ENCODE peak calls at places on chromosomes 11 and 22, in four cellular contexts. E is pancreas, X is fibroblast of the aortic adventitia, K is uterus. C is an unnamed sample.

GRCh38 chr11:46332568-46333128 is 14.6 kb upstream of the DGKZ start:
- DNase-seq in X (no peak), K (no peak), E (no peak), C (no peak)

GRCh38 chr11:130612291-130612802 is 163.9 kb downstream of the ADAMTS15 start:
- DNase-seq in E (no peak), K (no peak), X (peak), C (peak)

GRCh38 chr11:71286701-71287643 is 34.6 kb upstream of the SHANK2 start:
- DNase-seq in X (peak), E (no peak), K (no peak), C (peak)

GRCh38 chr11:64744544-64745218 is 739 bp upstream of the RASGRP2 start:
- DNase-seq in X (no peak), E (no peak), K (peak), C (no peak)

GRCh38 chr11:86919557-86920210 is 35.5 kb downstream of the FZD4 start:
- DNase-seq in E (no peak), X (peak), K (no peak), C (peak)

GRCh38 chr22:28438183-28438778 is 241.4 kb downstream of the TTC28 start:
- DNase-seq in K (no peak), E (no peak), X (no peak), C (no peak)

GRCh38 chr22:44550666-44551491 is 52.8 kb upstream of the RTL6 start:
- DNase-seq in X (peak), K (peak), E (no peak), C (peak)

GRCh38 chr22:50530280-50530856 is 556 bp upstream of the TYMP start:
- DNase-seq in X (peak), E (peak), K (peak), C (peak)

GRCh38 chr11:43278302-43278956 is 33.4 kb upstream of the API5 start:
- DNase-seq in X (peak), K (no peak), E (no peak), C (peak)

GRCh38 chr11:61797263-61797944 is 4.7 kb downstream of the FEN1 start:
- DNase-seq in E (no peak), K (peak), X (peak), C (peak)

GRCh38 chr11:13277719-13278619 is at the start of gene BMAL1:
- DNase-seq in X (peak), K (peak), E (peak), C (no peak)

GRCh38 chr22:47032091-47032943 is 269.9 kb downstream of the TBC1D22A start:
- DNase-seq in X (no peak), K (no peak), E (peak), C (no peak)

GRCh38 chr11:6298605-6299004 is 21.7 kb downstream of the CAVIN3 start:
- DNase-seq in K (no peak), E (peak), X (peak), C (peak)

GRCh38 chr22:49614966-49615965 is 212.4 kb downstream of the BRD1 start:
- DNase-seq in X (no peak), E (peak), K (no peak), C (no peak)

GRCh38 chr11:95076416-95076815 is 9.7 kb downstream of the SRSF8 start:
- DNase-seq in E (no peak), X (peak), K (peak), C (peak)

GRCh38 chr11:119363874-119364590 is 17.5 kb downstream of the USP2 start:
- DNase-seq in X (no peak), K (peak), E (peak), C (no peak)

GRCh38 chr11:78949976-78950690 is 375.5 kb upstream of the NARS2 start:
- DNase-seq in K (no peak), E (no peak), X (no peak), C (no peak)

GRCh38 chr11:17275376-17276235 is 933 bp upstream of the NUCB2 start:
- DNase-seq in X (peak), K (no peak), E (no peak), C (no peak)

GRCh38 chr11:120386318-120386717 is 50.1 kb downstream of the ARHGEF12 start:
- DNase-seq in K (no peak), E (no peak), X (no peak), C (no peak)

GRCh38 chr11:77089004-77089545 is 13.6 kb upstream of the OMP start:
- DNase-seq in E (peak), X (no peak), K (no peak), C (no peak)

GRCh38 chr11:27423125-27423524 is 49.5 kb downstream of the LGR4 start:
- DNase-seq in K (peak), E (no peak), X (peak), C (peak)

GRCh38 chr11:13030857-13031256 is 21.7 kb downstream of the RASSF10 start:
- DNase-seq in X (no peak), K (peak), E (peak), C (no peak)

GRCh38 chr22:30920407-30920806 is 48.2 kb downstream of the MORC2 start:
- DNase-seq in K (peak), X (peak), E (peak), C (peak)

GRCh38 chr11:72918825-72919224 is 104.6 kb downstream of the ATG16L2 start:
- DNase-seq in K (no peak), E (no peak), X (peak), C (no peak)

GRCh38 chr11:70430122-70430521 is 31.8 kb downstream of the CTTN start:
- DNase-seq in E (no peak), X (no peak), K (no peak), C (no peak)

GRCh38 chr11:110833033-110833484 is 120.8 kb upstream of the ARHGAP20 start:
- DNase-seq in X (peak), K (no peak), E (no peak), C (peak)

GRCh38 chr11:11973361-11973800 is 35.0 kb downstream of the DKK3 start:
- DNase-seq in K (peak), E (no peak), X (peak), C (peak)

GRCh38 chr11:102139081-102139498 is 28.8 kb downstream of the YAP1 start:
- DNase-seq in K (peak), E (no peak), X (peak), C (peak)

GRCh38 chr11:16956538-16957153 is 57.6 kb downstream of the PLEKHA7 start:
- DNase-seq in K (no peak), X (no peak), E (no peak), C (no peak)

GRCh38 chr11:44446996-44447771 is 118.3 kb upstream of the CD82 start:
- DNase-seq in E (no peak), K (no peak), X (no peak), C (no peak)

GRCh38 chr22:32249231-32249630 is 5.9 kb downstream of the SLC5A4 start:
- DNase-seq in E (no peak), X (no peak), K (no peak), C (no peak)

GRCh38 chr11:83449338-83449913 is 163.3 kb upstream of the CCDC90B start:
- DNase-seq in K (no peak), E (no peak), X (no peak), C (no peak)

DNA sequence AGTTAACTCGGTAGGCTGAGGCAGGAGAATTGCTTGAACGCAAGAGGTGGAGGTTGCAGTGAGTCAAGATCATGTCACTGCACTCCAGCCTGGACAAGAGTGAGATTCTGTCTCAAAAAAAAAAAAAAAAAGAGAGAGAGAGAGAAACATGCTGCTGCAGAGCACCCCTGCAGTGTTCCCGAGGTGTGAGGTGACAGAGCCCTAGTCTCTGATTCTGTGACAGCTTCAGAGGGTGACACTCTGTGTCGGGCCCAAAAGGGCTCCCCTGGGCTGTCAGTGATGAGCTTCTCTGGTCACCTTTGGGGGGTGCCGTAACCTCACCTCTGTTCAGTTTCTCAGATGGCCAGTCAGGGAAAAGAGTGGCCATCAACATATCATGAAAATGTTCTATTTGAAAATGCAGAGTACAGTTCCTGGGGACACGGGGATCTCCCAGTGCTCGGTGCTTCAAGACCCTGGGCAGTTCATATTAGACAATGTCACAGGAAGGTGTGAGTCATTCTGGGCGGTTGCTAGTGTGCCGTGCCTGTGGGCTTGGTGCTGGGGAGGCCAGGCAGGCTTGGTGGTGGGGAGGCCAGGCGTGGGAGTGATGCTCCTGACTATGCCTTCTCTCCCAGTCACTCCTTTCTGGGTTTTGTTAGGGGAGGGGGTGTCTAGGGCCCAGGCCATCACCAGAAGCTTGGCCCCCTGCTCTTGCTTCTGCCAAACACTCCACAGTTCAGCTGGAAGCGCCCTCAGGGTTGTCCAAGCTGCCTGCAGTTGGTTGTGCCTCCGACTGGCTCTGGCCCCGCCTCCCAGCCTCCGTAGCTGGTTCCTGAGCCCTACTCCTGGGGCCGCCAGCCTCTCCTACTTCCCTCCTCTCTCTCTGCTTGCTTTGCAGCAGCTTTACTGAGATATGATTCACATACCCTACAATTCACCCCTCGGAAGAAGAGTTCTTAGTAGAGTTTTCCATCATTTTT is 52.5 kb upstream of the CLDN5 start:
- DNase-seq in X (peak), E (no peak), K (peak), C (peak)
- H3K4me3 ChIP-seq in X (no peak), E (no peak), K (no peak), C (no peak)

DNA sequence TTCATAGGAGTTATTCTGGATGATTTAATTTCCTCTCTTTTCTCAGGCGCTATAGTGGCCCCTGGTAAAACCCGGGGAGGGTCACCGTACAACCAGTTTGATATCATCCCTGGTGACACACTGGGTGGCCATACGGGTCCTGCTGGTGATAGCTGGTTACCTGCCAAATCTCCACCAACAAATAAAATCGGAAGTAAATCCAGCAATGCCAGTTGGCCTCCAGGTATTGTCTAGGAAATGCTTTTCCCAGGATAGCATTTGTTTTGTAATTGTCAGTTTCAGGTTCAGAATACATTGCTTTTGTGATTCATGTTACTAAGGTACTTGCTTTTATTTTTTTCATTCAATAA is 35.6 kb upstream of the ADSL start:
- DNase-seq in E (no peak), K (no peak), X (no peak), C (no peak)
- H3K4me3 ChIP-seq in E (no peak), K (no peak), X (peak), C (no peak)

DNA sequence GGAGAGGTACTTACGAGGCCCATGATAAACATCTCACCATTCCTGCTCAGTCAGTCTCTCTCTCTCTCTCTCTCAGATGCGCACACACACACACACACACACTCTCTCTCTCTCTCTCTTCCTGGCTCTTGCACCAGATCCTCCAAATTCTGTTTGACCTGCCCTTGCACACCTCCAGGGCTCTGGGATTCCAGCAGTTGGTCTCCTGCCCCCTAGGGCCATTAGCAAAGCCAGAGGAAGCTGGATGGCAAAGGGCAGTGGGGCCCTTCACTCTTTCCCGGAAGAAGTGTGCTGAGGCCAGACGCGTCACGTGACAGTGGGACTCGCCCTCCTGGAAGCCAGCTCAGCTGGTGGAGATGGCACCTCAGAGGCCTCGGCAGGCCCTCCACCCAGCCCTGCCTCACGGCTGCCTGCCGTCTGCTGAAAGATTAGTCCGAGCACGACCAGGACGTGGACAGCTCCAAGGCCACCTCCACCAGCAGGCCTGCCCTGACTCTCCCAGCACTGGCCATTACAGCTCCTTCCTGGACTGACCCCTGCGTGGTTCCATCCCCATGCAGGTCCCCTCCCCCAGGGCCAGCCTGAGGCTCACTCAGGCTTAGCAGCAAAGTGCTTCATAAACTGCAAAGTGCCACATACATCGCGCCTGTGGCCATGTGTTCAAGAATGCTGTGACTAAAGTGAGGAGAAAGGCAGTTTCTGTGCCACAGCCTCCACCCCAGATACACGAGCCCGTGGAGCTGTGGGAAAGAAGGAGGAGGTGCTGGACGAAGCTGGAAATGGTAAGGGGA is 3.7 kb downstream of the PDGFB start:
- DNase-seq in X (no peak), E (peak), K (no peak), C (peak)
- H3K4me3 ChIP-seq in X (no peak), E (peak), K (no peak), C (no peak)

GRCh38 chr11:1835671-1836010 is 851 bp downstream of the SYT8 start:
- DNase-seq in X (no peak), E (peak), K (no peak), C (no peak)

GRCh38 chr11:1836011-1836945 is 1.5 kb downstream of the SYT8 start:
- DNase-seq in K (no peak), X (no peak), E (peak), C (no peak)

GRCh38 chr11:1838077-1838425 is 730 bp upstream of the TNNI2 start:
- DNase-seq in E (no peak), K (no peak), X (no peak), C (no peak)

GRCh38 chr11:1838426-1839131 is at the start of gene TNNI2:
- DNase-seq in E (peak), K (no peak), X (no peak), C (no peak)

GRCh38 chr11:1837171-1838076 is 1.4 kb upstream of the TNNI2 start:
- DNase-seq in K (peak), E (peak), X (peak), C (peak)
- H3K4me3 ChIP-seq in K (no peak), E (no peak), X (no peak), C (no peak)

DNA sequence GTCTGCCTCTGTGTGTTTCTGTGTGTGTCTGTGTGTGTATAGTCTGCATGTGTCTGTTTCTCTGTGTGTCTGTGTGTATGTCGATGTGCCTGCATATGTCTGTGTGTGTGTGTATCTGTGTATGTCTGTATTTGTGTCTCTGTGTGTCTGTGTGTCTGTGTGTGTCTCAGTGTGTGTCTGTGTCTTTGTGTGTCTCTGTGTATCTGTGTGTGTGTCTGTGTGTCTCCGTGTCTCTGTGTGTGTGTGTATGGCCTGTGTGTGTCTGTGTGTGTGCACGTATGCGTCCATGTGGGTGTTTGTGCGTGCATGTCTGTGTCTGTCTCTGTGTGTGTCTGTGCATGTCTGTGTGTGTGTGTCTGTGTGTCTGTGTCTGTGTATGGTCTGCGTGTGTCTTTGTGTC is 439 bp downstream of the SNX32 start:
- DNase-seq in E (no peak), X (peak), K (no peak), C (no peak)
- H3K4me3 ChIP-seq in E (peak), X (peak), K (peak), C (peak)

GRCh38 chr11:126352934-126353801 is 2.3 kb upstream of the ST3GAL4 start:
- DNase-seq in X (peak), K (no peak), E (no peak), C (peak)
- H3K4me3 ChIP-seq in X (peak), K (no peak), E (no peak), C (no peak)

GRCh38 chr22:25643232-25644000 is 78.9 kb downstream of the GRK3 start:
- DNase-seq in K (no peak), X (no peak), E (no peak), C (no peak)
- H3K4me3 ChIP-seq in K (no peak), X (no peak), E (no peak), C (no peak)

GRCh38 chr11:57460756-57461749 is 725 bp downstream of the RTN4RL2 start:
- DNase-seq in K (no peak), E (peak), X (no peak), C (no peak)
- H3K4me3 ChIP-seq in K (no peak), E (peak), X (peak), C (peak)